ENCODE peak calls at places on chromosomes 12 and 14, in seven cellular contexts. W is stimulated activated naive CD4-positive, alpha-beta T cell; Y is retinal pigment epithelial cell; K is ELF-1; S is HFF-Myc; V is ACHN; C is Daoy. P is an unnamed sample.
A peak's percentile ranks its signal among the peaks of the same experiment; 100 is the strongest.

GRCh38 chr12:44246481-44247105 is 410.7 kb downstream of the TMEM117 start:
- DNase-seq in W (no peak), Y (peak; percentile 34), K (no peak), S (no peak), V (no peak), C (no peak), P (no peak)

GRCh38 chr12:115597157-115597712 is 680.3 kb downstream of the MED13L start:
- DNase-seq in W (no peak), Y (no peak), K (peak; percentile 33), S (peak; percentile 62), V (no peak), C (peak; percentile 86), P (no peak)

GRCh38 chr14:102217987-102218421 is 78.3 kb downstream of the WDR20 start:
- DNase-seq in W (no peak), Y (no peak), K (no peak), S (no peak), V (no peak), C (no peak), P (no peak)

GRCh38 chr14:24150567-24150966 is 3.3 kb downstream of the RNF31 start:
- DNase-seq in W (no peak), Y (no peak), K (no peak), S (no peak), V (no peak), C (no peak), P (no peak)

GRCh38 chr14:54942913-54943312 is 40.3 kb upstream of the GCH1 start:
- DNase-seq in W (no peak), Y (no peak), K (no peak), S (no peak), V (no peak), C (no peak), P (no peak)

GRCh38 chr12:39723831-39724230 is 104.2 kb upstream of the ABCD2 start:
- DNase-seq in W (no peak), Y (no peak), K (no peak), S (peak; percentile 5), V (peak; percentile 78), C (peak; percentile 59), P (no peak)

GRCh38 chr14:60161176-60162107 is 3.8 kb downstream of the DHRS7 start:
- DNase-seq in W (no peak), Y (no peak), K (peak; percentile 8), S (no peak), V (no peak), C (no peak), P (peak; percentile 71)

GRCh38 chr12:46342562-46343033 is 30.0 kb downstream of the SLC38A2 start:
- DNase-seq in W (peak; percentile 16), Y (no peak), K (peak; percentile 60), S (no peak), V (peak; percentile 50), C (peak; percentile 68), P (no peak)

GRCh38 chr12:77337327-77337726 is 272.0 kb upstream of the E2F7 start:
- DNase-seq in W (no peak), Y (no peak), K (no peak), S (no peak), V (no peak), C (peak; percentile 66), P (no peak)

GRCh38 chr12:112995008-112995407 is 16.7 kb downstream of the OAS2 start:
- DNase-seq in W (no peak), Y (no peak), K (no peak), S (no peak), V (no peak), C (no peak), P (no peak)

GRCh38 chr12:75208851-75209781 is 523 bp downstream of the KCNC2 start:
- DNase-seq in W (no peak), Y (no peak), K (peak; percentile 72), S (no peak), V (peak; percentile 65), C (peak; percentile 43), P (no peak)

GRCh38 chr14:96754845-96755184 is 42.4 kb upstream of the VRK1 start:
- DNase-seq in W (no peak), Y (no peak), K (peak; percentile 6), S (peak; percentile 26), V (no peak), C (peak; percentile 61), P (peak; percentile 36)

GRCh38 chr12:120261951-120262851 is 3.3 kb downstream of the PXN start:
- DNase-seq in W (no peak), Y (no peak), K (no peak), S (no peak), V (no peak), C (peak; percentile 71), P (no peak)

GRCh38 chr14:49203676-49204075 is 382.5 kb downstream of the RPS29 start:
- DNase-seq in W (no peak), Y (no peak), K (no peak), S (no peak), V (no peak), C (no peak), P (no peak)

GRCh38 chr14:94322648-94323570 is at the start of gene SERPINA6:
- DNase-seq in W (no peak), Y (no peak), K (no peak), S (no peak), V (peak; percentile 71), C (peak; percentile 86), P (peak; percentile 54)

GRCh38 chr12:78062781-78063180 is 232.1 kb downstream of the NAV3 start:
- DNase-seq in W (no peak), Y (peak; percentile 57), K (no peak), S (peak; percentile 14), V (peak; percentile 53), C (peak; percentile 13), P (no peak)

GRCh38 chr12:113208041-113208934 is 13.0 kb upstream of the TPCN1 start:
- DNase-seq in W (peak; percentile 27), Y (no peak), K (peak; percentile 69), S (peak; percentile 72), V (no peak), C (no peak), P (no peak)

GRCh38 chr12:13135336-13136178 is 32.1 kb upstream of the GSG1 start:
- DNase-seq in W (no peak), Y (no peak), K (peak; percentile 87), S (no peak), V (peak; percentile 95), C (peak; percentile 89), P (peak; percentile 78)

P was measured in right atrium auricular region.